ENCODE peak calls at places on chromosomes 3 and 15, in eight cellular contexts. V, W, C, S, X, J, F and M are unnamed samples.

GRCh38 chr3:195543642-195544536 is 764 bp upstream of the PPP1R2 start:
- DNase-seq in X (no peak), F (no peak), S (no peak), C (no peak), W (no peak), J (no peak), V (no peak), M (no peak)

GRCh38 chr3:156642750-156643728 is 31.4 kb upstream of the TIPARP start:
- DNase-seq in J (no peak), X (peak), C (no peak), F (no peak), S (no peak), V (no peak), W (no peak), M (no peak)

GRCh38 chr15:56454841-56455240 is 10.1 kb downstream of the MNS1 start:
- DNase-seq in V (no peak), J (no peak), C (no peak), F (no peak), X (no peak), S (no peak), W (no peak), M (no peak)

GRCh38 chr15:100873029-100873677 is 6.5 kb upstream of the ALDH1A3 start:
- DNase-seq in C (peak), F (peak), V (peak), W (peak), X (peak), S (no peak), J (peak), M (no peak)

GRCh38 chr3:188842628-188843027 is 329.1 kb upstream of the TPRG1 start:
- DNase-seq in X (no peak), F (no peak), V (no peak), C (no peak), S (no peak), W (no peak), J (no peak), M (no peak)

GRCh38 chr3:65230251-65231140 is 542.7 kb upstream of the ADAMTS9 start:
- DNase-seq in S (no peak), X (no peak), W (no peak), J (no peak), V (no peak), C (no peak), F (no peak), M (no peak)

GRCh38 chr3:121574449-121574848 is 6.7 kb downstream of the ARGFX start:
- DNase-seq in V (no peak), S (no peak), J (no peak), X (no peak), C (no peak), F (no peak), W (no peak), M (no peak)

GRCh38 chr3:155448531-155448930 is 155.0 kb upstream of the STRIT1 start:
- DNase-seq in J (no peak), F (no peak), S (no peak), C (no peak), X (no peak), V (no peak), W (no peak), M (no peak)

GRCh38 chr3:57043518-57043917 is 16.9 kb upstream of the SPATA12 start:
- DNase-seq in X (no peak), F (no peak), J (peak), S (no peak), W (no peak), C (no peak), V (no peak), M (no peak)